ENCODE peak calls at places on chromosomes 2 and 18, in six cellular contexts. One of them, this sample, is unnamed.

GRCh38 chr18:55404811-55405654 is 183.0 kb downstream of the TCF4 start:
- DNase-seq in K562: no peak
- DNase-seq in HepG2: no peak
- DNase-seq in SK-N-SH: no peak
- DNase-seq in H1: no peak
- DNase-seq in HCT116: no peak
- DNase-seq in this sample: no peak

GRCh38 chr2:168796090-168796577 is 6.3 kb upstream of the NOSTRIN start:
- DNase-seq in K562: peak
- DNase-seq in HepG2: no peak
- DNase-seq in SK-N-SH: no peak
- DNase-seq in H1: no peak
- DNase-seq in HCT116: no peak
- DNase-seq in this sample: no peak

GRCh38 chr2:236628256-236628961 is 58.8 kb downstream of the ACKR3 start:
- DNase-seq in K562: no peak
- DNase-seq in HepG2: no peak
- DNase-seq in SK-N-SH: no peak
- DNase-seq in H1: no peak
- DNase-seq in HCT116: no peak
- DNase-seq in this sample: no peak

GRCh38 chr2:85758361-85759256 is 4.8 kb downstream of the ATOH8 start:
- DNase-seq in K562: no peak
- DNase-seq in HepG2: peak
- DNase-seq in SK-N-SH: peak
- DNase-seq in H1: no peak
- DNase-seq in HCT116: no peak
- DNase-seq in this sample: no peak

GRCh38 chr2:10538224-10538894 is 90.2 kb upstream of the ODC1 start:
- DNase-seq in K562: no peak
- DNase-seq in HepG2: no peak
- DNase-seq in SK-N-SH: no peak
- DNase-seq in H1: no peak
- DNase-seq in HCT116: peak
- DNase-seq in this sample: no peak

GRCh38 chr18:34767601-34768027 is 57.5 kb downstream of the DTNA start:
- DNase-seq in K562: no peak
- DNase-seq in HepG2: no peak
- DNase-seq in SK-N-SH: no peak
- DNase-seq in H1: no peak
- DNase-seq in HCT116: no peak
- DNase-seq in this sample: no peak

GRCh38 chr2:167240671-167241070 is 352.4 kb downstream of the XIRP2 start:
- DNase-seq in K562: no peak
- DNase-seq in HepG2: no peak
- DNase-seq in SK-N-SH: no peak
- DNase-seq in H1: no peak
- DNase-seq in HCT116: no peak
- DNase-seq in this sample: no peak

GRCh38 chr2:241571821-241572620 is 13.5 kb downstream of the BOK start:
- DNase-seq in K562: no peak
- DNase-seq in HepG2: no peak
- DNase-seq in SK-N-SH: peak
- DNase-seq in H1: no peak
- DNase-seq in HCT116: no peak
- DNase-seq in this sample: no peak

GRCh38 chr2:52340185-52340584 is 1308.3 kb upstream of the NRXN1 start:
- DNase-seq in K562: no peak
- DNase-seq in HepG2: no peak
- DNase-seq in SK-N-SH: no peak
- DNase-seq in H1: no peak
- DNase-seq in HCT116: no peak
- DNase-seq in this sample: no peak

GRCh38 chr18:57094199-57094598 is 52.7 kb upstream of the BOD1L2 start:
- DNase-seq in K562: no peak
- DNase-seq in HepG2: no peak
- DNase-seq in SK-N-SH: peak
- DNase-seq in H1: no peak
- DNase-seq in HCT116: no peak
- DNase-seq in this sample: no peak

GRCh38 chr2:36356199-36356989 is 816 bp downstream of the CRIM1 start:
- DNase-seq in K562: no peak
- DNase-seq in HepG2: no peak
- DNase-seq in SK-N-SH: peak
- DNase-seq in H1: no peak
- DNase-seq in HCT116: no peak
- DNase-seq in this sample: peak

GRCh38 chr18:79664525-79665125 is 15.0 kb upstream of the CTDP1 start:
- DNase-seq in K562: no peak
- DNase-seq in HepG2: no peak
- DNase-seq in SK-N-SH: no peak
- DNase-seq in H1: no peak
- DNase-seq in HCT116: no peak
- DNase-seq in this sample: peak

GRCh38 chr2:46485002-46485401 is 5.6 kb downstream of the TMEM247 start:
- DNase-seq in K562: no peak
- DNase-seq in HepG2: no peak
- DNase-seq in SK-N-SH: no peak
- DNase-seq in H1: no peak
- DNase-seq in HCT116: no peak
- DNase-seq in this sample: no peak

GRCh38 chr18:58143391-58143790 is 99.4 kb downstream of the NEDD4L start:
- DNase-seq in K562: no peak
- DNase-seq in HepG2: no peak
- DNase-seq in SK-N-SH: peak
- DNase-seq in H1: no peak
- DNase-seq in HCT116: no peak
- DNase-seq in this sample: no peak

GRCh38 chr2:127664895-127665225 is 10.5 kb downstream of the LIMS2 start:
- DNase-seq in K562: no peak
- DNase-seq in HepG2: no peak
- DNase-seq in SK-N-SH: no peak
- DNase-seq in H1: no peak
- DNase-seq in HCT116: no peak
- DNase-seq in this sample: no peak

GRCh38 chr18:79904357-79905147 is 46.9 kb downstream of the SLC66A2 start:
- DNase-seq in K562: no peak
- DNase-seq in HepG2: no peak
- DNase-seq in SK-N-SH: peak
- DNase-seq in H1: no peak
- DNase-seq in HCT116: no peak
- DNase-seq in this sample: no peak

GRCh38 chr2:9980520-9980919 is 29.0 kb downstream of the GRHL1 start:
- DNase-seq in K562: no peak
- DNase-seq in HepG2: no peak
- DNase-seq in SK-N-SH: no peak
- DNase-seq in H1: no peak
- DNase-seq in HCT116: no peak
- DNase-seq in this sample: no peak

GRCh38 chr2:44931177-44931795 is 10.2 kb upstream of the SIX3 start:
- DNase-seq in K562: no peak
- DNase-seq in HepG2: no peak
- DNase-seq in SK-N-SH: no peak
- DNase-seq in H1: no peak
- DNase-seq in HCT116: no peak
- DNase-seq in this sample: no peak

GRCh38 chr18:12883003-12883683 is 894 bp downstream of the PTPN2 start:
- DNase-seq in K562: no peak
- DNase-seq in HepG2: no peak
- DNase-seq in SK-N-SH: peak
- DNase-seq in H1: no peak
- DNase-seq in HCT116: no peak
- DNase-seq in this sample: no peak

GRCh38 chr18:55054591-55054990 is 95.3 kb upstream of the CCDC68 start:
- DNase-seq in K562: no peak
- DNase-seq in HepG2: no peak
- DNase-seq in SK-N-SH: no peak
- DNase-seq in H1: no peak
- DNase-seq in HCT116: no peak
- DNase-seq in this sample: no peak

GRCh38 chr2:61967262-61967661 is 61.8 kb downstream of the COMMD1 start:
- DNase-seq in K562: no peak
- DNase-seq in HepG2: no peak
- DNase-seq in SK-N-SH: no peak
- DNase-seq in H1: no peak
- DNase-seq in HCT116: no peak
- DNase-seq in this sample: no peak

GRCh38 chr2:191617589-191617988 is 60.3 kb upstream of the NABP1 start:
- DNase-seq in K562: no peak
- DNase-seq in HepG2: no peak
- DNase-seq in SK-N-SH: no peak
- DNase-seq in H1: no peak
- DNase-seq in HCT116: no peak
- DNase-seq in this sample: no peak

GRCh38 chr2:190466819-190467444 is 58.8 kb downstream of the MFSD6 start:
- DNase-seq in K562: no peak
- DNase-seq in HepG2: peak
- DNase-seq in SK-N-SH: peak
- DNase-seq in H1: no peak
- DNase-seq in HCT116: no peak
- DNase-seq in this sample: no peak

GRCh38 chr18:40415821-40416220 is 1539.2 kb upstream of the PIK3C3 start:
- DNase-seq in K562: no peak
- DNase-seq in HepG2: no peak
- DNase-seq in SK-N-SH: no peak
- DNase-seq in H1: no peak
- DNase-seq in HCT116: no peak
- DNase-seq in this sample: no peak

GRCh38 chr2:150491430-150491829 is 4.0 kb upstream of the RND3 start:
- DNase-seq in K562: no peak
- DNase-seq in HepG2: no peak
- DNase-seq in SK-N-SH: no peak
- DNase-seq in H1: no peak
- DNase-seq in HCT116: no peak
- DNase-seq in this sample: no peak

GRCh38 chr2:150491943-150492342 is 4.5 kb upstream of the RND3 start:
- DNase-seq in K562: no peak
- DNase-seq in HepG2: no peak
- DNase-seq in SK-N-SH: no peak
- DNase-seq in H1: no peak
- DNase-seq in HCT116: no peak
- DNase-seq in this sample: no peak

GRCh38 chr2:150494234-150494913 is 6.9 kb upstream of the RND3 start:
- DNase-seq in K562: no peak
- DNase-seq in HepG2: no peak
- DNase-seq in SK-N-SH: no peak
- DNase-seq in H1: no peak
- DNase-seq in HCT116: no peak
- DNase-seq in this sample: no peak

GRCh38 chr2:150490466-150490865 is 3.0 kb upstream of the RND3 start:
- DNase-seq in K562: no peak
- DNase-seq in HepG2: no peak
- DNase-seq in SK-N-SH: no peak
- DNase-seq in H1: no peak
- DNase-seq in HCT116: no peak
- DNase-seq in this sample: no peak

DNA sequence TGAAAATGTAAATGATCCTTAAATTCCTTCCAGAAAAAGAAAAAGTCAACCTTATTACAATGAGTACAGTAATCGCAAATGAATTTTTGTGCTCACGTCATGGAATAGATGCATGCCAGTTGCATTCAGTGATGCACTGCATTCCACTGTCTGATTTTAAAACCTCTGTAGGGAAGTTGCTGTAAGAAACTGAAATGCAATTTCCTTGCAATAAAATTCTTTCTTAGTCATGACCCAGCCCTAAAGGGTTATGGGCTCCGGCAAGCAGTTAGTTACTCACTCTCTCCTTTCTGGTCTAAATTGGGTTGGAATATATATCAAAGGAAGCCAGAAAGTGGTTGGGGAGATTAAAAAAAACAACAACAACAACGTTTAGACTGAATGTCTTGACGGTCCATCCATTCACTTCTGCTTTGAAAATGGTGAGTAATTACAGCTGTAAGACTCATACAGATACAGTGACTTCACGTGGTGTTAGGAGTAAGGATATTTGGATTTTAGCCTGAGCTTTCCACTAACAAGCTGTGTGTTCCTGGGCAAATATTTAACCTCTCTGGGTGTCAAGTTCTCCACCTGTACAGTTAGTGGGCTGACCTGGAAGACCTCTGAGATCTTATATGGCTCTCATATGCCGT is 8.6 kb upstream of the RND3 start:
- DNase-seq in K562: no peak
- DNase-seq in HepG2: no peak
- DNase-seq in SK-N-SH: no peak
- DNase-seq in H1: no peak
- DNase-seq in HCT116: no peak
- DNase-seq in this sample: no peak
- TF ChIP-seq JUND in K562: no peak
- TF ChIP-seq JUND in HepG2: no peak
- TF ChIP-seq JUND in SK-N-SH: peak
- TF ChIP-seq JUND in H1: no peak
- TF ChIP-seq JUND in HCT116: no peak
- TF ChIP-seq JUND in this sample: no peak

GRCh38 chr2:157246212-157247067 is 11.1 kb upstream of the GALNT5 start:
- DNase-seq in K562: no peak
- DNase-seq in HepG2: no peak
- DNase-seq in SK-N-SH: no peak
- DNase-seq in H1: peak
- DNase-seq in HCT116: peak
- DNase-seq in this sample: no peak
- TF ChIP-seq JUND in K562: no peak
- TF ChIP-seq JUND in HepG2: no peak
- TF ChIP-seq JUND in SK-N-SH: peak
- TF ChIP-seq JUND in H1: no peak
- TF ChIP-seq JUND in HCT116: peak
- TF ChIP-seq JUND in this sample: no peak

GRCh38 chr2:66426250-66427064 is 8.5 kb upstream of the MEIS1 start:
- DNase-seq in K562: no peak
- DNase-seq in HepG2: no peak
- DNase-seq in SK-N-SH: no peak
- DNase-seq in H1: no peak
- DNase-seq in HCT116: no peak
- DNase-seq in this sample: no peak
- TF ChIP-seq JUND in K562: no peak
- TF ChIP-seq JUND in HepG2: no peak
- TF ChIP-seq JUND in SK-N-SH: no peak
- TF ChIP-seq JUND in H1: no peak
- TF ChIP-seq JUND in HCT116: no peak
- TF ChIP-seq JUND in this sample: no peak

GRCh38 chr2:12854001-12854530 is 137.3 kb downstream of the TRIB2 start:
- DNase-seq in K562: no peak
- DNase-seq in HepG2: no peak
- DNase-seq in SK-N-SH: no peak
- DNase-seq in H1: no peak
- DNase-seq in HCT116: no peak
- DNase-seq in this sample: no peak

GRCh38 chr2:12848176-12848575 is 131.4 kb downstream of the TRIB2 start:
- DNase-seq in K562: no peak
- DNase-seq in HepG2: no peak
- DNase-seq in SK-N-SH: no peak
- DNase-seq in H1: no peak
- DNase-seq in HCT116: no peak
- DNase-seq in this sample: no peak

GRCh38 chr2:12847694-12848093 is 131.0 kb downstream of the TRIB2 start:
- DNase-seq in K562: no peak
- DNase-seq in HepG2: no peak
- DNase-seq in SK-N-SH: no peak
- DNase-seq in H1: no peak
- DNase-seq in HCT116: no peak
- DNase-seq in this sample: no peak

GRCh38 chr2:12855508-12855907 is 138.8 kb downstream of the TRIB2 start:
- DNase-seq in K562: no peak
- DNase-seq in HepG2: no peak
- DNase-seq in SK-N-SH: no peak
- DNase-seq in H1: no peak
- DNase-seq in HCT116: no peak
- DNase-seq in this sample: no peak

GRCh38 chr2:12852135-12852534 is 135.4 kb downstream of the TRIB2 start:
- DNase-seq in K562: peak
- DNase-seq in HepG2: no peak
- DNase-seq in SK-N-SH: no peak
- DNase-seq in H1: no peak
- DNase-seq in HCT116: no peak
- DNase-seq in this sample: no peak
- TF ChIP-seq JUND in K562: no peak
- TF ChIP-seq JUND in HepG2: no peak
- TF ChIP-seq JUND in SK-N-SH: no peak
- TF ChIP-seq JUND in H1: no peak
- TF ChIP-seq JUND in HCT116: no peak
- TF ChIP-seq JUND in this sample: no peak

This sample was measured in T47D.